ENCODE peak calls at places on chromosome 18, in nine cellular contexts. X is M059J, T is H4, U is GM19239, V is right lobe of liver, Z is GM06990, S is kidney epithelial cell, O is stomach, H is stromal cell of bone marrow. Q is an unnamed sample.

GRCh38 chr18:76265375-76266225 is 229.4 kb downstream of the ZNF516 start:
- DNase-seq in S (no peak), Z (no peak), U (no peak), T (peak), O (no peak), V (no peak), X (no peak), H (peak), Q (no peak)

GRCh38 chr18:34600118-34600517 is 110.0 kb upstream of the DTNA start:
- DNase-seq in H (peak), T (no peak), U (no peak), O (no peak), V (no peak), Z (no peak), S (no peak), X (no peak), Q (no peak)

GRCh38 chr18:54671291-54671881 is 80.3 kb downstream of the DYNAP start:
- DNase-seq in S (no peak), U (peak), T (no peak), V (no peak), X (peak), O (no peak), H (peak), Z (no peak), Q (peak)

GRCh38 chr18:2192562-2192961 is 378.7 kb downstream of the METTL4 start:
- DNase-seq in T (no peak), Z (no peak), H (no peak), U (no peak), S (no peak), O (no peak), X (peak), V (no peak), Q (no peak)

GRCh38 chr18:50277935-50278334 is 3.4 kb downstream of the MBD1 start:
- DNase-seq in H (no peak), U (no peak), O (no peak), T (no peak), S (no peak), Z (no peak), V (no peak), X (peak), Q (peak)

GRCh38 chr18:48279312-48279711 is 129.9 kb downstream of the ZBTB7C start:
- DNase-seq in H (no peak), T (no peak), S (no peak), V (no peak), Z (no peak), O (no peak), U (no peak), X (peak), Q (no peak)

GRCh38 chr18:13584826-13585225 is 141.5 kb downstream of the FAM210A start:
- DNase-seq in S (no peak), V (no peak), O (no peak), T (no peak), X (no peak), U (no peak), H (no peak), Z (no peak), Q (no peak)

GRCh38 chr18:58288922-58289797 is 245.1 kb downstream of the NEDD4L start:
- DNase-seq in O (no peak), V (no peak), X (peak), Z (peak), U (no peak), T (peak), H (no peak), S (peak), Q (no peak)

GRCh38 chr18:32391126-32391525 is 79.6 kb downstream of the GAREM1 start:
- DNase-seq in O (no peak), S (no peak), X (no peak), Z (no peak), T (no peak), V (no peak), U (no peak), H (no peak), Q (no peak)

GRCh38 chr18:54261894-54262293 is 7.4 kb upstream of the POLI start:
- DNase-seq in V (no peak), S (no peak), T (no peak), O (no peak), U (no peak), Z (peak), X (no peak), H (no peak), Q (no peak)

GRCh38 chr18:55515946-55516710 is 71.9 kb downstream of the TCF4 start:
- DNase-seq in O (no peak), H (no peak), X (peak), U (no peak), V (no peak), Z (no peak), S (no peak), T (no peak), Q (no peak)

GRCh38 chr18:79394438-79395307 is 1.1 kb upstream of the NFATC1 start:
- DNase-seq in T (peak), Z (no peak), X (peak), O (no peak), S (no peak), H (peak), V (no peak), U (no peak), Q (no peak)

GRCh38 chr18:3411854-3412268 is 38.1 kb upstream of the TGIF1 start:
- DNase-seq in X (no peak), T (no peak), S (no peak), V (no peak), H (no peak), U (no peak), Z (peak), O (peak), Q (no peak)

GRCh38 chr18:61666876-61667590 is 225.8 kb downstream of the RNF152 start:
- DNase-seq in V (no peak), T (no peak), O (no peak), U (no peak), H (no peak), Z (no peak), X (no peak), S (no peak), Q (no peak)

GRCh38 chr18:47594063-47594462 is 336.4 kb downstream of the SMAD2 start:
- DNase-seq in T (no peak), U (no peak), X (no peak), S (no peak), O (no peak), Z (no peak), V (no peak), H (no peak), Q (no peak)

GRCh38 chr18:79791141-79791972 is 6.4 kb upstream of the KCNG2 start:
- DNase-seq in Z (no peak), X (peak), O (peak), S (peak), U (no peak), H (peak), T (peak), V (no peak), Q (peak)

GRCh38 chr18:48334845-48335244 is 74.3 kb downstream of the ZBTB7C start:
- DNase-seq in U (no peak), H (no peak), V (no peak), X (no peak), O (no peak), T (no peak), S (no peak), Z (no peak), Q (no peak)

GRCh38 chr18:56445422-56445821 is 193.0 kb downstream of the TXNL1 start:
- DNase-seq in V (no peak), H (no peak), O (no peak), Z (no peak), T (no peak), S (no peak), U (no peak), X (no peak), Q (no peak)